ENCODE peak calls at places on chromosome 4, in five cellular contexts. I is A549, Z is IMR-90, P is HepG2, E is H1. N is an unnamed sample.

GRCh38 chr4:158811216-158811540 is 42.4 kb downstream of the FNIP2 start:
- DNase-seq in I (no peak), Z (no peak), P (no peak), E (no peak), N (no peak)

GRCh38 chr4:37609621-37610020 is 76.6 kb downstream of the RELL1 start:
- DNase-seq in I (no peak), Z (no peak), P (no peak), E (no peak), N (no peak)

GRCh38 chr4:154622598-154622997 is 10.1 kb upstream of the FGG start:
- DNase-seq in I (peak; percentile 42), Z (peak; percentile 48), P (peak; percentile 66), E (no peak), N (peak; percentile 43)

GRCh38 chr4:32025840-32026459 is 1305.8 kb downstream of the PCDH7 start:
- DNase-seq in I (peak; percentile 18), Z (no peak), P (no peak), E (no peak), N (no peak)

GRCh38 chr4:165974647-165975335 is 101.8 kb downstream of the TLL1 start:
- DNase-seq in I (no peak), Z (no peak), P (no peak), E (no peak), N (no peak)

GRCh38 chr4:121728066-121728465 is 31.3 kb upstream of the ANXA5 start:
- DNase-seq in I (peak; percentile 17), Z (peak; percentile 88), P (peak; percentile 7), E (no peak), N (no peak)

GRCh38 chr4:163949976-163950601 is 455.6 kb downstream of the TMA16 start:
- DNase-seq in I (no peak), Z (no peak), P (no peak), E (no peak), N (no peak)

GRCh38 chr4:3489451-3489962 is 26.4 kb downstream of the DOK7 start:
- DNase-seq in I (no peak), Z (no peak), P (no peak), E (no peak), N (no peak)

GRCh38 chr4:26779674-26780073 is 81.0 kb upstream of the STIM2 start:
- DNase-seq in I (no peak), Z (peak; percentile 48), P (no peak), E (no peak), N (no peak)

GRCh38 chr4:12875640-12876243 is 608.4 kb downstream of the RAB28 start:
- DNase-seq in I (no peak), Z (no peak), P (peak; percentile 59), E (no peak), N (no peak)

GRCh38 chr4:101175896-101176676 is 171.2 kb downstream of the PPP3CA start:
- DNase-seq in I (no peak), Z (no peak), P (peak; percentile 55), E (no peak), N (no peak)

GRCh38 chr4:140372607-140373327 is 679 bp upstream of the SCOC start:
- DNase-seq in I (peak; percentile 40), Z (peak; percentile 13), P (peak; percentile 16), E (no peak), N (peak; percentile 31)

GRCh38 chr4:119290598-119290997 is 31.3 kb downstream of the FABP2 start:
- DNase-seq in I (no peak), Z (no peak), P (peak; percentile 36), E (no peak), N (no peak)

GRCh38 chr4:23630110-23630509 is 259.7 kb downstream of the PPARGC1A start:
- DNase-seq in I (no peak), Z (no peak), P (no peak), E (no peak), N (no peak)

GRCh38 chr4:26049447-26049846 is 135.4 kb downstream of the SMIM20 start:
- DNase-seq in I (no peak), Z (no peak), P (no peak), E (no peak), N (no peak)

GRCh38 chr4:155759372-155760252 is 791 bp downstream of the GUCY1B1 start:
- DNase-seq in I (peak; percentile 5), Z (peak; percentile 16), P (no peak), E (peak; percentile 66), N (peak; percentile 10)

GRCh38 chr4:17066972-17067371 is 168.5 kb upstream of the LDB2 start:
- DNase-seq in I (peak; percentile 3), Z (peak; percentile 94), P (no peak), E (no peak), N (no peak)

GRCh38 chr4:159051245-159052071 is 51.4 kb upstream of the RAPGEF2 start:
- DNase-seq in I (no peak), Z (no peak), P (no peak), E (no peak), N (no peak)

GRCh38 chr4:3249681-3250437 is 900 bp downstream of the MSANTD1 start:
- DNase-seq in I (no peak), Z (no peak), P (no peak), E (no peak), N (no peak)

GRCh38 chr4:56197387-56197786 is 189.9 kb downstream of the AASDH start:
- DNase-seq in I (no peak), Z (no peak), P (no peak), E (no peak), N (no peak)

GRCh38 chr4:114694770-114695169 is 96.2 kb downstream of the UGT8 start:
- DNase-seq in I (no peak), Z (peak; percentile 28), P (peak; percentile 12), E (no peak), N (peak; percentile 13)

GRCh38 chr4:90837241-90837640 is 710.0 kb downstream of the CCSER1 start:
- DNase-seq in I (no peak), Z (no peak), P (no peak), E (no peak), N (no peak)

GRCh38 chr4:151931563-151931962 is 170.8 kb upstream of the GATB start:
- DNase-seq in I (no peak), Z (no peak), P (no peak), E (peak; percentile 13), N (no peak)

GRCh38 chr4:153731239-153731638 is 28.6 kb downstream of the RNF175 start:
- DNase-seq in I (no peak), Z (peak; percentile 64), P (no peak), E (no peak), N (no peak)

GRCh38 chr4:111595456-111595855 is 549.8 kb upstream of the FAM241A start:
- DNase-seq in I (no peak), Z (no peak), P (no peak), E (no peak), N (no peak)

GRCh38 chr4:36467670-36468069 is 186.3 kb downstream of the DTHD1 start:
- DNase-seq in I (no peak), Z (no peak), P (no peak), E (no peak), N (no peak)

GRCh38 chr4:99564921-99565320 is 1.1 kb upstream of the TRMT10A start:
- DNase-seq in I (no peak), Z (no peak), P (no peak), E (no peak), N (no peak)

GRCh38 chr4:978957-979701 is 5.8 kb upstream of the DGKQ start:
- DNase-seq in I (no peak), Z (peak; percentile 61), P (peak; percentile 32), E (no peak), N (no peak)

GRCh38 chr4:157423526-157424020 is 203.0 kb downstream of the GRIA2 start:
- DNase-seq in I (no peak), Z (no peak), P (no peak), E (no peak), N (no peak)

GRCh38 chr4:1784789-1785591 is 8.1 kb upstream of the FGFR3 start:
- DNase-seq in I (no peak), Z (no peak), P (peak; percentile 79), E (no peak), N (peak; percentile 88)

GRCh38 chr4:188005561-188005960 is 10.0 kb downstream of the ZFP42 start:
- DNase-seq in I (no peak), Z (no peak), P (no peak), E (no peak), N (no peak)

GRCh38 chr4:188006285-188006848 is 10.8 kb downstream of the ZFP42 start:
- DNase-seq in I (no peak), Z (no peak), P (no peak), E (no peak), N (no peak)

GRCh38 chr4:188012546-188012945 is 17.0 kb downstream of the ZFP42 start:
- DNase-seq in I (no peak), Z (no peak), P (no peak), E (no peak), N (no peak)

GRCh38 chr4:188002751-188003150 is 7.2 kb downstream of the ZFP42 start:
- DNase-seq in I (no peak), Z (no peak), P (no peak), E (no peak), N (no peak)

DNA sequence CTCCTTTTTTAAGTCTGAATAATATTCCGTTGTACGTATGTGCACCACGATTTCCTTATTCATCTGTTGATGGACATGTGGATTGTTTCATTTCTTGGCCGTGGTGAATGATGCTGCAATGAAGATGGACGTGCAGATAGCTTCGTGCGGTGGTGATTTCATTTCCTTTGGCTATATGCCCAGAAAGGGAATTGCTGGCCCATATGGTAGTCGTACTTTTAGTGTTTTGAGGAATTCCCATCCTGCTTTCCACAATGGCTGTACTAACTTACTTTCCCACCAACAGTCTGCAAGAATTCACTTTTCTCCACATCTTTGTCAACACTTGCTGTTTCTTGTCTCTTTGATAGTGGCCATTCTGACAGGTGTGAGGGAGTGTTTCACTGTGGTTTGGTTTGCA is 12.8 kb downstream of the ZFP42 start:
- DNase-seq in I (no peak), Z (peak; percentile 95), P (no peak), E (no peak), N (no peak)
- TF ChIP-seq MAFK in I (no peak), Z (no peak), P (no peak), E (no peak), N (no peak)

DNA sequence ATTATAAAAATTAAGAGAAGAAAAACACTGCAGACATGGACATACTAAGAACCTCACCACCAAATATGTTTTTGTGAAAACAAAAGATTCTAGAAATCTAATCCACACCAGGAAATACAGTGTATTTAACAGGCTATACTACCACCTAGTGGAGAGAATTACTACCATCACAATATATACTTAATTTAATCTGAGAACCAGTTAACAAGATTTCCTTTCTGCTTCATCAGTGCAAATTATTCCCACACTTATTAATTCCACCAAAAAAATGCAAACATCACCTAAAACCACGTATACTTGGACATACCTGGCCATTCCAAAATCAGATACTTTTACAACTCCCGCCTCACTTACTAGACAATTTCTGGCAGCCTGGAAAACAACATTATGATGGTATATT is 7.0 kb upstream of the TXK start:
- DNase-seq in I (peak; percentile 17), Z (peak; percentile 56), P (peak; percentile 20), E (no peak), N (peak; percentile 41)
- TF ChIP-seq MAFK in I (no peak), Z (no peak), P (no peak), E (no peak), N (no peak)

DNA sequence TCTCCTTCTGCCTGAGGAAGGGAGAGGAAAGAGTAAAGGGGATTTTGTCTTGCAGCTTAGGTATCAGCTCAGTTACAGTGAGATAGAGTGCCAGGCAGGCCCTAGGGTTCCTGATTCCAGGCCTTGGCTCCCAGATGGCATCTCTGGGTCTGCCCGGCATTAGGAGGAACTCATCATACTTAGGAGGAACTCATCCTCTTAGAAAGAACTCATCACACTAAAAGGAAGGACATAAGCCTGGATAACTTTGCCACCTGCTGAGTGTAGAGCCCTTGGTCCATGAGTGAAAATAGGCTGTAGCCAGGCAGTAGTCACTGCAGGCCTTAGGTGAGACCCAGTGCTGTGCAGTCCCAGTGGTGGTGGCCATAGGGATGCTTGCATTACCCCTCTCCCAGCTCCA is 367.1 kb downstream of the PACRGL start:
- DNase-seq in I (no peak), Z (no peak), P (no peak), E (no peak), N (no peak)
- TF ChIP-seq MAFK in I (no peak), Z (no peak), P (no peak), E (no peak), N (no peak)

GRCh38 chr4:108320066-108320465 is 151.3 kb upstream of the LEF1 start:
- DNase-seq in I (no peak), Z (no peak), P (no peak), E (no peak), N (no peak)
- TF ChIP-seq MAFK in I (no peak), Z (no peak), P (no peak), E (no peak), N (no peak)

N was measured in K562.